ENCODE peak calls at places on chromosome 2, in ten cellular contexts. One of them, this sample, is unnamed.

GRCh38 chr2:74844752-74845151 is 10.8 kb downstream of the HK2 start:
- DNase-seq in H1: no peak
- DNase-seq in EL: no peak
- DNase-seq in Peyer's patch: no peak
- DNase-seq in activated effector memory CD4-positive, alpha-beta T cell treated with anti-CD3 and anti-CD28 coated beads, Interleukin-2, amount 50 U/mL, for 16 hours: no peak
- DNase-seq in Right ventricle myocardium superior: no peak
- DNase-seq in A549: no peak
- DNase-seq in iPS DF 19.7: no peak
- DNase-seq in cardiac muscle cell: no peak
- DNase-seq in naive B cell: no peak
- DNase-seq in this sample: no peak

GRCh38 chr2:123080331-123080730 is 944.8 kb upstream of the CNTNAP5 start:
- DNase-seq in H1: no peak
- DNase-seq in EL: no peak
- DNase-seq in Peyer's patch: no peak
- DNase-seq in activated effector memory CD4-positive, alpha-beta T cell treated with anti-CD3 and anti-CD28 coated beads, Interleukin-2, amount 50 U/mL, for 16 hours: no peak
- DNase-seq in Right ventricle myocardium superior: no peak
- DNase-seq in A549: no peak
- DNase-seq in iPS DF 19.7: no peak
- DNase-seq in cardiac muscle cell: no peak
- DNase-seq in naive B cell: no peak
- DNase-seq in this sample: no peak

GRCh38 chr2:10614940-10615339 is 74.8 kb downstream of the NOL10 start:
- DNase-seq in H1: no peak
- DNase-seq in EL: peak; percentile 47
- DNase-seq in Peyer's patch: no peak
- DNase-seq in activated effector memory CD4-positive, alpha-beta T cell treated with anti-CD3 and anti-CD28 coated beads, Interleukin-2, amount 50 U/mL, for 16 hours: no peak
- DNase-seq in Right ventricle myocardium superior: no peak
- DNase-seq in A549: no peak
- DNase-seq in iPS DF 19.7: no peak
- DNase-seq in cardiac muscle cell: no peak
- DNase-seq in naive B cell: no peak
- DNase-seq in this sample: no peak

GRCh38 chr2:121591199-121591598 is 58.1 kb downstream of the CLASP1 start:
- DNase-seq in H1: no peak
- DNase-seq in EL: no peak
- DNase-seq in Peyer's patch: no peak
- DNase-seq in activated effector memory CD4-positive, alpha-beta T cell treated with anti-CD3 and anti-CD28 coated beads, Interleukin-2, amount 50 U/mL, for 16 hours: no peak
- DNase-seq in Right ventricle myocardium superior: no peak
- DNase-seq in A549: no peak
- DNase-seq in iPS DF 19.7: no peak
- DNase-seq in cardiac muscle cell: no peak
- DNase-seq in naive B cell: no peak
- DNase-seq in this sample: no peak

GRCh38 chr2:24342110-24342910 is 18.0 kb downstream of the ITSN2 start:
- DNase-seq in H1: no peak
- DNase-seq in EL: peak; percentile 7
- DNase-seq in Peyer's patch: no peak
- DNase-seq in activated effector memory CD4-positive, alpha-beta T cell treated with anti-CD3 and anti-CD28 coated beads, Interleukin-2, amount 50 U/mL, for 16 hours: no peak
- DNase-seq in Right ventricle myocardium superior: no peak
- DNase-seq in A549: no peak
- DNase-seq in iPS DF 19.7: no peak
- DNase-seq in cardiac muscle cell: no peak
- DNase-seq in naive B cell: no peak
- DNase-seq in this sample: no peak

GRCh38 chr2:38037757-38038615 is 38.0 kb downstream of the CYP1B1 start:
- DNase-seq in H1: no peak
- DNase-seq in EL: peak; percentile 62
- DNase-seq in Peyer's patch: no peak
- DNase-seq in activated effector memory CD4-positive, alpha-beta T cell treated with anti-CD3 and anti-CD28 coated beads, Interleukin-2, amount 50 U/mL, for 16 hours: no peak
- DNase-seq in Right ventricle myocardium superior: peak; percentile 63
- DNase-seq in A549: no peak
- DNase-seq in iPS DF 19.7: peak; percentile 20
- DNase-seq in cardiac muscle cell: peak; percentile 26
- DNase-seq in naive B cell: no peak
- DNase-seq in this sample: peak; percentile 53

GRCh38 chr2:168819829-168820489 is 17.5 kb downstream of the NOSTRIN start:
- DNase-seq in H1: no peak
- DNase-seq in EL: peak; percentile 16
- DNase-seq in Peyer's patch: no peak
- DNase-seq in activated effector memory CD4-positive, alpha-beta T cell treated with anti-CD3 and anti-CD28 coated beads, Interleukin-2, amount 50 U/mL, for 16 hours: no peak
- DNase-seq in Right ventricle myocardium superior: no peak
- DNase-seq in A549: no peak
- DNase-seq in iPS DF 19.7: no peak
- DNase-seq in cardiac muscle cell: no peak
- DNase-seq in naive B cell: no peak
- DNase-seq in this sample: no peak

GRCh38 chr2:190478572-190478971 is 56.0 kb downstream of the NEMP2 start:
- DNase-seq in H1: no peak
- DNase-seq in EL: no peak
- DNase-seq in Peyer's patch: no peak
- DNase-seq in activated effector memory CD4-positive, alpha-beta T cell treated with anti-CD3 and anti-CD28 coated beads, Interleukin-2, amount 50 U/mL, for 16 hours: no peak
- DNase-seq in Right ventricle myocardium superior: no peak
- DNase-seq in A549: no peak
- DNase-seq in iPS DF 19.7: no peak
- DNase-seq in cardiac muscle cell: no peak
- DNase-seq in naive B cell: no peak
- DNase-seq in this sample: no peak

GRCh38 chr2:28523873-28524272 is 28.0 kb downstream of the PLB1 start:
- DNase-seq in H1: no peak
- DNase-seq in EL: no peak
- DNase-seq in Peyer's patch: no peak
- DNase-seq in activated effector memory CD4-positive, alpha-beta T cell treated with anti-CD3 and anti-CD28 coated beads, Interleukin-2, amount 50 U/mL, for 16 hours: no peak
- DNase-seq in Right ventricle myocardium superior: no peak
- DNase-seq in A549: no peak
- DNase-seq in iPS DF 19.7: no peak
- DNase-seq in cardiac muscle cell: no peak
- DNase-seq in naive B cell: no peak
- DNase-seq in this sample: no peak

GRCh38 chr2:127634066-127634617 is 11.8 kb upstream of the GPR17 start:
- DNase-seq in H1: no peak
- DNase-seq in EL: no peak
- DNase-seq in Peyer's patch: no peak
- DNase-seq in activated effector memory CD4-positive, alpha-beta T cell treated with anti-CD3 and anti-CD28 coated beads, Interleukin-2, amount 50 U/mL, for 16 hours: no peak
- DNase-seq in Right ventricle myocardium superior: no peak
- DNase-seq in A549: no peak
- DNase-seq in iPS DF 19.7: no peak
- DNase-seq in cardiac muscle cell: no peak
- DNase-seq in naive B cell: no peak
- DNase-seq in this sample: peak; percentile 60

GRCh38 chr2:181585732-181586131 is 71.2 kb downstream of the CERKL start:
- DNase-seq in H1: no peak
- DNase-seq in EL: no peak
- DNase-seq in Peyer's patch: no peak
- DNase-seq in activated effector memory CD4-positive, alpha-beta T cell treated with anti-CD3 and anti-CD28 coated beads, Interleukin-2, amount 50 U/mL, for 16 hours: no peak
- DNase-seq in Right ventricle myocardium superior: no peak
- DNase-seq in A549: no peak
- DNase-seq in iPS DF 19.7: no peak
- DNase-seq in cardiac muscle cell: no peak
- DNase-seq in naive B cell: no peak
- DNase-seq in this sample: no peak

GRCh38 chr2:128732976-128733431 is 414.3 kb upstream of the HS6ST1 start:
- DNase-seq in H1: no peak
- DNase-seq in EL: peak; percentile 17
- DNase-seq in Peyer's patch: no peak
- DNase-seq in activated effector memory CD4-positive, alpha-beta T cell treated with anti-CD3 and anti-CD28 coated beads, Interleukin-2, amount 50 U/mL, for 16 hours: no peak
- DNase-seq in Right ventricle myocardium superior: no peak
- DNase-seq in A549: no peak
- DNase-seq in iPS DF 19.7: no peak
- DNase-seq in cardiac muscle cell: no peak
- DNase-seq in naive B cell: no peak
- DNase-seq in this sample: no peak

GRCh38 chr2:170255971-170256370 is 78.0 kb downstream of the MYO3B start:
- DNase-seq in H1: no peak
- DNase-seq in EL: peak; percentile 50
- DNase-seq in Peyer's patch: no peak
- DNase-seq in activated effector memory CD4-positive, alpha-beta T cell treated with anti-CD3 and anti-CD28 coated beads, Interleukin-2, amount 50 U/mL, for 16 hours: no peak
- DNase-seq in Right ventricle myocardium superior: no peak
- DNase-seq in A549: no peak
- DNase-seq in iPS DF 19.7: no peak
- DNase-seq in cardiac muscle cell: no peak
- DNase-seq in naive B cell: no peak
- DNase-seq in this sample: no peak

GRCh38 chr2:122875091-122875651 is 1119.7 kb downstream of the TSN start:
- DNase-seq in H1: no peak
- DNase-seq in EL: no peak
- DNase-seq in Peyer's patch: no peak
- DNase-seq in activated effector memory CD4-positive, alpha-beta T cell treated with anti-CD3 and anti-CD28 coated beads, Interleukin-2, amount 50 U/mL, for 16 hours: no peak
- DNase-seq in Right ventricle myocardium superior: no peak
- DNase-seq in A549: no peak
- DNase-seq in iPS DF 19.7: no peak
- DNase-seq in cardiac muscle cell: no peak
- DNase-seq in naive B cell: no peak
- DNase-seq in this sample: no peak

GRCh38 chr2:148660999-148661398 is 16.4 kb downstream of the EPC2 start:
- DNase-seq in H1: no peak
- DNase-seq in EL: peak; percentile 51
- DNase-seq in Peyer's patch: no peak
- DNase-seq in activated effector memory CD4-positive, alpha-beta T cell treated with anti-CD3 and anti-CD28 coated beads, Interleukin-2, amount 50 U/mL, for 16 hours: no peak
- DNase-seq in Right ventricle myocardium superior: no peak
- DNase-seq in A549: no peak
- DNase-seq in iPS DF 19.7: no peak
- DNase-seq in cardiac muscle cell: no peak
- DNase-seq in naive B cell: no peak
- DNase-seq in this sample: no peak

GRCh38 chr2:22336414-22336813 is 1048.6 kb upstream of the KLHL29 start:
- DNase-seq in H1: no peak
- DNase-seq in EL: no peak
- DNase-seq in Peyer's patch: no peak
- DNase-seq in activated effector memory CD4-positive, alpha-beta T cell treated with anti-CD3 and anti-CD28 coated beads, Interleukin-2, amount 50 U/mL, for 16 hours: no peak
- DNase-seq in Right ventricle myocardium superior: no peak
- DNase-seq in A549: no peak
- DNase-seq in iPS DF 19.7: no peak
- DNase-seq in cardiac muscle cell: no peak
- DNase-seq in naive B cell: no peak
- DNase-seq in this sample: no peak

GRCh38 chr2:166239548-166239947 is 111.7 kb upstream of the SCN1A start:
- DNase-seq in H1: peak; percentile 21
- DNase-seq in EL: peak; percentile 93
- DNase-seq in Peyer's patch: no peak
- DNase-seq in activated effector memory CD4-positive, alpha-beta T cell treated with anti-CD3 and anti-CD28 coated beads, Interleukin-2, amount 50 U/mL, for 16 hours: no peak
- DNase-seq in Right ventricle myocardium superior: no peak
- DNase-seq in A549: peak; percentile 6
- DNase-seq in iPS DF 19.7: no peak
- DNase-seq in cardiac muscle cell: no peak
- DNase-seq in naive B cell: no peak
- DNase-seq in this sample: no peak

GRCh38 chr2:136206613-136207012 is 88.7 kb upstream of the CXCR4 start:
- DNase-seq in H1: no peak
- DNase-seq in EL: no peak
- DNase-seq in Peyer's patch: no peak
- DNase-seq in activated effector memory CD4-positive, alpha-beta T cell treated with anti-CD3 and anti-CD28 coated beads, Interleukin-2, amount 50 U/mL, for 16 hours: no peak
- DNase-seq in Right ventricle myocardium superior: no peak
- DNase-seq in A549: no peak
- DNase-seq in iPS DF 19.7: no peak
- DNase-seq in cardiac muscle cell: no peak
- DNase-seq in naive B cell: peak; percentile 87
- DNase-seq in this sample: no peak

GRCh38 chr2:227908266-227909054 is 37.0 kb downstream of the DAW1 start:
- DNase-seq in H1: no peak
- DNase-seq in EL: peak; percentile 14
- DNase-seq in Peyer's patch: no peak
- DNase-seq in activated effector memory CD4-positive, alpha-beta T cell treated with anti-CD3 and anti-CD28 coated beads, Interleukin-2, amount 50 U/mL, for 16 hours: no peak
- DNase-seq in Right ventricle myocardium superior: no peak
- DNase-seq in A549: no peak
- DNase-seq in iPS DF 19.7: no peak
- DNase-seq in cardiac muscle cell: no peak
- DNase-seq in naive B cell: no peak
- DNase-seq in this sample: no peak

GRCh38 chr2:181947273-181947672 is 38.4 kb upstream of the PPP1R1C start:
- DNase-seq in H1: no peak
- DNase-seq in EL: no peak
- DNase-seq in Peyer's patch: no peak
- DNase-seq in activated effector memory CD4-positive, alpha-beta T cell treated with anti-CD3 and anti-CD28 coated beads, Interleukin-2, amount 50 U/mL, for 16 hours: no peak
- DNase-seq in Right ventricle myocardium superior: no peak
- DNase-seq in A549: no peak
- DNase-seq in iPS DF 19.7: no peak
- DNase-seq in cardiac muscle cell: no peak
- DNase-seq in naive B cell: no peak
- DNase-seq in this sample: no peak

GRCh38 chr2:119250891-119251290 is 27.3 kb downstream of the STEAP3 start:
- DNase-seq in H1: no peak
- DNase-seq in EL: no peak
- DNase-seq in Peyer's patch: peak; percentile 29
- DNase-seq in activated effector memory CD4-positive, alpha-beta T cell treated with anti-CD3 and anti-CD28 coated beads, Interleukin-2, amount 50 U/mL, for 16 hours: peak; percentile 36
- DNase-seq in Right ventricle myocardium superior: no peak
- DNase-seq in A549: no peak
- DNase-seq in iPS DF 19.7: no peak
- DNase-seq in cardiac muscle cell: no peak
- DNase-seq in naive B cell: no peak
- DNase-seq in this sample: no peak

GRCh38 chr2:155308367-155309009 is 610.0 kb downstream of the KCNJ3 start:
- DNase-seq in H1: no peak
- DNase-seq in EL: no peak
- DNase-seq in Peyer's patch: no peak
- DNase-seq in activated effector memory CD4-positive, alpha-beta T cell treated with anti-CD3 and anti-CD28 coated beads, Interleukin-2, amount 50 U/mL, for 16 hours: no peak
- DNase-seq in Right ventricle myocardium superior: no peak
- DNase-seq in A549: no peak
- DNase-seq in iPS DF 19.7: no peak
- DNase-seq in cardiac muscle cell: no peak
- DNase-seq in naive B cell: no peak
- DNase-seq in this sample: no peak

GRCh38 chr2:102355526-102356380 is at the start of gene IL18R1:
- DNase-seq in H1: peak; percentile 25
- DNase-seq in EL: peak; percentile 74
- DNase-seq in Peyer's patch: peak; percentile 81
- DNase-seq in activated effector memory CD4-positive, alpha-beta T cell treated with anti-CD3 and anti-CD28 coated beads, Interleukin-2, amount 50 U/mL, for 16 hours: peak; percentile 89
- DNase-seq in Right ventricle myocardium superior: peak; percentile 87
- DNase-seq in A549: peak; percentile 58
- DNase-seq in iPS DF 19.7: no peak
- DNase-seq in cardiac muscle cell: peak; percentile 86
- DNase-seq in naive B cell: peak; percentile 54
- DNase-seq in this sample: peak; percentile 89

GRCh38 chr2:61707984-61708852 is 145.6 kb downstream of the FAM161A start:
- DNase-seq in H1: no peak
- DNase-seq in EL: peak; percentile 36
- DNase-seq in Peyer's patch: no peak
- DNase-seq in activated effector memory CD4-positive, alpha-beta T cell treated with anti-CD3 and anti-CD28 coated beads, Interleukin-2, amount 50 U/mL, for 16 hours: no peak
- DNase-seq in Right ventricle myocardium superior: no peak
- DNase-seq in A549: peak; percentile 57
- DNase-seq in iPS DF 19.7: no peak
- DNase-seq in cardiac muscle cell: peak; percentile 55
- DNase-seq in naive B cell: no peak
- DNase-seq in this sample: no peak

This sample was measured in left ventricle myocardium superior.